ENCODE peak calls at places on chromosomes 11 and 22, in five cellular contexts. L is COR-L47, B is NCI-H1105 treated with DMSO at 0.1 percent for 48 hours, R is stomach, H is GDM1. S is an unnamed sample.

GRCh38 chr11:118211006-118211405 is 13.8 kb downstream of the JAML start:
- DNase-seq in L (no peak), B (no peak), R (no peak), H (no peak), S (no peak)

GRCh38 chr11:35600439-35600838 is 17.8 kb upstream of the FJX1 start:
- DNase-seq in L (no peak), B (peak), R (no peak), H (no peak), S (no peak)

GRCh38 chr11:46159694-46160093 is 38.4 kb upstream of the PHF21A start:
- DNase-seq in L (no peak), B (no peak), R (no peak), H (no peak), S (no peak)

GRCh38 chr22:47257566-47257965 is 495.1 kb downstream of the TBC1D22A start:
- DNase-seq in L (no peak), B (no peak), R (no peak), H (no peak), S (no peak)

GRCh38 chr11:119361056-119361787 is 14.7 kb upstream of the MFRP start:
- DNase-seq in L (peak), B (peak), R (no peak), H (peak), S (no peak)

GRCh38 chr22:27250418-27250817 is 551.1 kb downstream of the MN1 start:
- DNase-seq in L (no peak), B (no peak), R (no peak), H (no peak), S (no peak)

GRCh38 chr11:76634934-76635333 is 35.6 kb downstream of the LRRC32 start:
- DNase-seq in L (no peak), B (no peak), R (no peak), H (no peak), S (no peak)

GRCh38 chr11:128757235-128757711 is 63.4 kb downstream of the FLI1 start:
- DNase-seq in L (no peak), B (no peak), R (no peak), H (peak), S (no peak)

GRCh38 chr22:39674536-39674935 is 104.0 kb downstream of the CACNA1I start:
- DNase-seq in L (no peak), B (no peak), R (no peak), H (no peak), S (no peak)

GRCh38 chr22:38233427-38233826 is 31.6 kb downstream of the MAFF start:
- DNase-seq in L (no peak), B (no peak), R (no peak), H (no peak), S (no peak)

GRCh38 chr11:88779551-88779950 is 286.2 kb downstream of the GRM5 start:
- DNase-seq in L (no peak), B (no peak), R (no peak), H (no peak), S (no peak)

GRCh38 chr22:30422481-30423295 is 2.9 kb upstream of the MTFP1 start:
- DNase-seq in L (peak), B (peak), R (peak), H (no peak), S (peak)

GRCh38 chr22:29377979-29378378 is 10.4 kb downstream of the AP1B1 start:
- DNase-seq in L (no peak), B (no peak), R (peak), H (no peak), S (no peak)

GRCh38 chr11:19389787-19390303 is 149.1 kb upstream of the E2F8 start:
- DNase-seq in L (no peak), B (no peak), R (no peak), H (no peak), S (no peak)

GRCh38 chr11:96199563-96200025 is 143.4 kb downstream of the MAML2 start:
- DNase-seq in L (no peak), B (peak), R (no peak), H (no peak), S (no peak)

GRCh38 chr22:19855504-19856409 is 1.1 kb upstream of the GNB1L start:
- DNase-seq in L (peak), B (peak), R (peak), H (peak), S (no peak)

GRCh38 chr22:19996694-19997384 is 19.8 kb downstream of the ARVCF start:
- DNase-seq in L (no peak), B (no peak), R (no peak), H (no peak), S (no peak)

GRCh38 chr11:103202048-103202651 is 92.9 kb downstream of the DYNC2H1 start:
- DNase-seq in L (peak), B (peak), R (no peak), H (no peak), S (peak)

GRCh38 chr11:107824668-107825369 is 33.8 kb downstream of the SLC35F2 start:
- DNase-seq in L (no peak), B (no peak), R (no peak), H (peak), S (no peak)

GRCh38 chr11:90329043-90329442 is 106.2 kb upstream of the CHORDC1 start:
- DNase-seq in L (no peak), B (no peak), R (no peak), H (no peak), S (no peak)

GRCh38 chr22:28005513-28005912 is 86.5 kb upstream of the PITPNB start:
- DNase-seq in L (no peak), B (no peak), R (no peak), H (no peak), S (no peak)

GRCh38 chr11:47545298-47545697 is 7.6 kb downstream of the CELF1 start:
- DNase-seq in L (no peak), B (no peak), R (no peak), H (no peak), S (no peak)

GRCh38 chr11:13145461-13145860 is 132.1 kb upstream of the BMAL1 start:
- DNase-seq in L (no peak), B (no peak), R (no peak), H (no peak), S (no peak)

GRCh38 chr11:18650859-18651557 is 16.9 kb upstream of the SPTY2D1 start:
- DNase-seq in L (peak), B (peak), R (peak), H (peak), S (peak)

GRCh38 chr11:8649361-8649760 is 33.1 kb downstream of the TRIM66 start:
- DNase-seq in L (no peak), B (no peak), R (no peak), H (no peak), S (no peak)

GRCh38 chr11:113977071-113977490 is 2.2 kb downstream of the HTR3A start:
- DNase-seq in L (no peak), B (no peak), R (no peak), H (no peak), S (no peak)

GRCh38 chr22:50255607-50256006 is 4.5 kb upstream of the HDAC10 start:
- DNase-seq in L (no peak), B (no peak), R (no peak), H (no peak), S (no peak)

GRCh38 chr11:86228967-86229330 is 15.6 kb upstream of the EED start:
- DNase-seq in L (no peak), B (no peak), R (no peak), H (no peak), S (no peak)

GRCh38 chr22:20782601-20783299 is 8.8 kb downstream of the SERPIND1 start:
- DNase-seq in L (no peak), B (no peak), R (no peak), H (no peak), S (no peak)

GRCh38 chr22:41535244-41535643 is 9.0 kb downstream of the POLR3H start:
- DNase-seq in L (no peak), B (no peak), R (no peak), H (no peak), S (no peak)

GRCh38 chr22:33034753-33035152 is 23.4 kb downstream of the SYN3 start:
- DNase-seq in L (no peak), B (no peak), R (peak), H (no peak), S (no peak)

GRCh38 chr22:39559456-39560105 is 11.0 kb upstream of the CACNA1I start:
- DNase-seq in L (no peak), B (no peak), R (no peak), H (no peak), S (no peak)

GRCh38 chr11:2448661-2449547 is 4.1 kb downstream of the KCNQ1 start:
- DNase-seq in L (no peak), B (no peak), R (no peak), H (no peak), S (no peak)

GRCh38 chr11:71298016-71298550 is 45.7 kb upstream of the SHANK2 start:
- DNase-seq in L (no peak), B (no peak), R (peak), H (no peak), S (no peak)

GRCh38 chr11:33997473-33998347 is 53.8 kb upstream of the CAPRIN1 start:
- DNase-seq in L (no peak), B (no peak), R (no peak), H (no peak), S (no peak)

GRCh38 chr22:32991353-32992115 is 66.6 kb downstream of the SYN3 start:
- DNase-seq in L (no peak), B (peak), R (no peak), H (no peak), S (no peak)

GRCh38 chr11:117946842-117947526 is 17.8 kb upstream of the TMPRSS13 start:
- DNase-seq in L (peak), B (peak), R (peak), H (peak), S (peak)

S was measured in NCI-H748 treated with DMSO at 0.1 percent for 48 hours.